ENCODE peak calls at places on chromosomes 3 and 15, in ten cellular contexts. B, W, Y, V, T, I, Q, E, P and G are unnamed samples.

GRCh38 chr15:90442423-90442822 is 54.4 kb downstream of the IQGAP1 start:
- DNase-seq in B (no peak), W (no peak), Y (no peak), V (no peak), T (no peak), I (no peak), Q (no peak), E (no peak), P (no peak), G (no peak)

GRCh38 chr3:14319654-14320182 is 82.7 kb upstream of the SLC6A6 start:
- DNase-seq in B (peak; percentile 78), W (peak; percentile 69), Y (peak; percentile 80), V (no peak), T (peak; percentile 92), I (peak; percentile 73), Q (no peak), E (no peak), P (peak; percentile 80), G (peak; percentile 38)

GRCh38 chr3:17686613-17687012 is 55.8 kb downstream of the TBC1D5 start:
- DNase-seq in B (no peak), W (peak; percentile 21), Y (peak; percentile 12), V (no peak), T (no peak), I (peak; percentile 8), Q (no peak), E (no peak), P (no peak), G (no peak)

GRCh38 chr3:117752984-117753717 is 1043.6 kb downstream of the TUSC7 start:
- DNase-seq in B (no peak), W (peak; percentile 64), Y (peak; percentile 59), V (no peak), T (no peak), I (no peak), Q (no peak), E (no peak), P (no peak), G (no peak)

GRCh38 chr3:179189764-179190163 is 41.6 kb downstream of the PIK3CA start:
- DNase-seq in B (no peak), W (peak; percentile 61), Y (peak; percentile 94), V (no peak), T (no peak), I (no peak), Q (no peak), E (no peak), P (no peak), G (no peak)

GRCh38 chr3:50371133-50371670 is 11.9 kb upstream of the TMEM115 start:
- DNase-seq in B (no peak), W (peak; percentile 58), Y (no peak), V (no peak), T (no peak), I (no peak), Q (no peak), E (no peak), P (no peak), G (no peak)

GRCh38 chr15:74369084-74369745 is 1.8 kb upstream of the CYP11A1 start:
- DNase-seq in B (no peak), W (no peak), Y (no peak), V (no peak), T (no peak), I (no peak), Q (no peak), E (no peak), P (no peak), G (no peak)

GRCh38 chr3:48826451-48826850 is 21.2 kb downstream of the PRKAR2A start:
- DNase-seq in B (no peak), W (peak; percentile 96), Y (peak; percentile 95), V (no peak), T (no peak), I (no peak), Q (no peak), E (no peak), P (no peak), G (no peak)

GRCh38 chr3:177357352-177358084 is 160.2 kb upstream of the TBL1XR1 start:
- DNase-seq in B (peak; percentile 79), W (peak; percentile 90), Y (peak; percentile 76), V (no peak), T (no peak), I (no peak), Q (no peak), E (no peak), P (peak; percentile 38), G (no peak)

GRCh38 chr3:43163895-43164493 is 58.1 kb upstream of the POMGNT2 start:
- DNase-seq in B (no peak), W (no peak), Y (no peak), V (no peak), T (no peak), I (no peak), Q (no peak), E (no peak), P (no peak), G (no peak)

DNA sequence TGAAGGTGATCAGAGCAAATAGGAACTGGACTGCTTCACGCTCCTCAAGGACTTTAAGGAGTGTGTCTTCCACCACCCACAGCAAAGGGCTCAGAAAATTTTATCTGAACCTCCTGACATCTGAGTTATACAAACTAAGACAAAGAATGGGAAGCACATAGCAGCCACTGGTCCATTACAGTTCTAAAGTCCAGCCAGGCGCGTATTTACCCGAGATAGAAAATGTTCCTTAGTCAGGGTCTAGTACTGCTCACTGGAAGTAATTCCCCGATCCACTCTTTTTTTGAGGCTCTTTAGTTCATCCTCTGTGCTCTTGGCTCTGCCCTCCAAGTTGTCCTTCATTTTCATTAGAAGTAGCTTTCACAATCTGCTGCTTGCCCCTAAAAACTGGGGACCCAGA is 88.5 kb upstream of the GOLGA8J start:
- DNase-seq in B (no peak), W (no peak), Y (no peak), V (no peak), T (no peak), I (no peak), Q (no peak), E (no peak), P (no peak), G (no peak)
- TF ChIP-seq CTCF in B (no peak), W (no peak), Y (no peak), V (no peak), T (no peak), I (no peak), Q (no peak), E (no peak), P (no peak), G (no peak)

GRCh38 chr15:67504061-67504460 is 16.9 kb upstream of the C15orf61 start:
- DNase-seq in B (no peak), W (no peak), Y (no peak), V (no peak), T (no peak), I (no peak), Q (no peak), E (no peak), P (no peak), G (no peak)

GRCh38 chr15:67505675-67506572 is 15.0 kb upstream of the C15orf61 start:
- DNase-seq in B (no peak), W (no peak), Y (no peak), V (no peak), T (no peak), I (no peak), Q (no peak), E (no peak), P (no peak), G (no peak)

GRCh38 chr15:67501836-67502461 is 19.0 kb upstream of the C15orf61 start:
- DNase-seq in B (no peak), W (no peak), Y (no peak), V (no peak), T (no peak), I (no peak), Q (no peak), E (no peak), P (no peak), G (no peak)

GRCh38 chr15:67504796-67505195 is 16.1 kb upstream of the C15orf61 start:
- DNase-seq in B (no peak), W (peak; percentile 73), Y (no peak), V (no peak), T (no peak), I (no peak), Q (no peak), E (no peak), P (no peak), G (no peak)

GRCh38 chr15:67501177-67501835 is 19.6 kb upstream of the C15orf61 start:
- DNase-seq in B (no peak), W (peak; percentile 51), Y (peak; percentile 73), V (no peak), T (no peak), I (no peak), Q (no peak), E (no peak), P (peak; percentile 36), G (no peak)
- TF ChIP-seq CTCF in B (no peak), W (peak; percentile 47), Y (peak; percentile 58), V (no peak), T (peak; percentile 41), I (no peak), Q (peak; percentile 9), E (peak; percentile 27), P (peak; percentile 46), G (no peak)

DNA sequence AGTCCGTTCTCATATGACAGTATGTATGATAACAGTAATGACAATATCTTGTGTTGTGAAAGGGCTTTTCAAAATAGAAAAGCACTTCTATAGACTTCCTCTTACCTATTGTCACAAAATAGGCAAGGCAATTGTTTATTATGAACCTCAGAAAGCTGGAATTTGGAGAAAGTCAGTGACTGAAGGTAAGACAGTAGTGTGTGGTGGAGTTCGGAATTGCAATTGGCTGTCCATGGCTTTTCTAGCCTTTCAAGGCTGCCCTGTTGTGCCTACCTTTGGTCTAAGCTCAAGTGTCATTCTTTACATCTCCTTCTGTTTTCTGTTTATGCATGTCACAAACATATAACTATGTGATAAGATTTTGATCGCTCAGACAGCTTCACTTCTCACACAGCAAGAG is 219.3 kb upstream of the NR2E3 start:
- DNase-seq in B (no peak), W (no peak), Y (no peak), V (no peak), T (no peak), I (no peak), Q (no peak), E (no peak), P (no peak), G (no peak)
- TF ChIP-seq CTCF in B (no peak), W (peak; percentile 18), Y (peak; percentile 35), V (no peak), T (peak; percentile 44), I (no peak), Q (peak; percentile 26), E (no peak), P (no peak), G (peak; percentile 38)

GRCh38 chr15:69304176-69304533 is 5.4 kb downstream of the PAQR5 start:
- DNase-seq in B (no peak), W (peak; percentile 96), Y (peak; percentile 95), V (no peak), T (no peak), I (no peak), Q (no peak), E (no peak), P (no peak), G (no peak)

GRCh38 chr15:69305933-69306568 is 7.3 kb downstream of the PAQR5 start:
- DNase-seq in B (no peak), W (no peak), Y (no peak), V (no peak), T (no peak), I (no peak), Q (no peak), E (no peak), P (no peak), G (no peak)

GRCh38 chr15:69305204-69305931 is 6.7 kb downstream of the PAQR5 start:
- DNase-seq in B (peak; percentile 67), W (peak; percentile 96), Y (peak; percentile 92), V (no peak), T (no peak), I (no peak), Q (no peak), E (no peak), P (no peak), G (no peak)

GRCh38 chr15:69302929-69303328 is 4.2 kb downstream of the PAQR5 start:
- DNase-seq in B (no peak), W (no peak), Y (no peak), V (no peak), T (no peak), I (no peak), Q (no peak), E (no peak), P (no peak), G (no peak)

GRCh38 chr15:69303337-69304175 is 4.8 kb downstream of the PAQR5 start:
- DNase-seq in B (no peak), W (peak; percentile 43), Y (peak; percentile 81), V (no peak), T (no peak), I (no peak), Q (no peak), E (no peak), P (no peak), G (no peak)
- TF ChIP-seq CTCF in B (no peak), W (peak; percentile 27), Y (peak; percentile 39), V (no peak), T (peak; percentile 65), I (peak; percentile 45), Q (peak; percentile 33), E (no peak), P (peak; percentile 15), G (peak; percentile 40)